ENCODE peak calls at places on chromosomes 4 and X, in nine cellular contexts. F is WTC11; V is ascending aorta; G is choroid plexus epithelial cell; J is sigmoid colon; Z is CD4-positive, alpha-beta T cell; Q is epithelial cell of esophagus; Y is endodermal cell; U is brain microvascular endothelial cell. S is an unnamed sample.

GRCh38 chr4:85741921-85742591 is 267.1 kb downstream of the ARHGAP24 start:
- DNase-seq in Q (no peak), V (no peak), Y (no peak), G (no peak), U (no peak), J (peak), F (no peak), Z (no peak), S (no peak)

GRCh38 chr4:186829740-186830449 is 106.2 kb upstream of the FAT1 start:
- DNase-seq in G (peak), U (peak), Y (no peak), Q (peak), Z (no peak), J (no peak), V (no peak), F (no peak), S (no peak)

GRCh38 chrX:103845165-103845653 is 13.2 kb upstream of the RAB9B start:
- DNase-seq in Q (peak), Y (peak), G (peak), U (peak), V (no peak), J (peak), Z (peak), F (peak), S (peak)

GRCh38 chr4:168737441-168738176 is 240.8 kb downstream of the PALLD start:
- DNase-seq in F (no peak), U (no peak), Q (no peak), V (no peak), Y (no peak), G (peak), J (no peak), Z (no peak), S (no peak)

GRCh38 chrX:101462892-101463291 is 22.4 kb upstream of the ARMCX4 start:
- DNase-seq in Z (no peak), U (peak), Y (no peak), Q (peak), G (peak), F (no peak), J (no peak), V (no peak), S (no peak)

GRCh38 chr4:151788021-151788420 is 27.2 kb upstream of the GATB start:
- DNase-seq in F (no peak), Q (no peak), Y (no peak), Z (no peak), U (no peak), G (no peak), V (no peak), J (no peak), S (no peak)

GRCh38 chr4:94695389-94695788 is 62.4 kb upstream of the BMPR1B start:
- DNase-seq in J (no peak), F (no peak), Y (no peak), G (no peak), Z (no peak), Q (peak), U (no peak), V (no peak), S (no peak)

GRCh38 chr4:108536577-108536976 is 83.8 kb upstream of the RPL34 start:
- DNase-seq in G (no peak), Z (no peak), F (no peak), Y (no peak), U (no peak), Q (peak), J (no peak), V (no peak), S (no peak)

GRCh38 chr4:3392319-3392718 is 49.4 kb upstream of the HGFAC start:
- DNase-seq in G (no peak), Y (no peak), U (no peak), Z (no peak), V (no peak), F (no peak), Q (no peak), J (peak), S (no peak)

GRCh38 chrX:109709129-109709631 is 23.9 kb downstream of the ACSL4 start:
- DNase-seq in V (no peak), J (no peak), F (no peak), Z (no peak), Q (peak), G (peak), U (no peak), Y (no peak), S (no peak)

GRCh38 chrX:109384569-109385174 is 97.2 kb downstream of the GUCY2F start:
- DNase-seq in G (peak), J (no peak), Z (no peak), Q (peak), U (peak), F (no peak), V (no peak), Y (no peak), S (no peak)

GRCh38 chr4:955161-955921 is 18.0 kb downstream of the DGKQ start:
- DNase-seq in Y (no peak), G (no peak), U (no peak), V (no peak), F (no peak), Q (no peak), Z (no peak), J (peak), S (no peak)

GRCh38 chr4:154707877-154708276 is 35.9 kb upstream of the LRAT start:
- DNase-seq in Z (no peak), V (no peak), U (no peak), Y (no peak), F (no peak), Q (peak), G (no peak), J (no peak), S (no peak)

GRCh38 chrX:129777218-129777768 is 2.5 kb upstream of the SASH3 start:
- DNase-seq in Y (no peak), F (no peak), Q (peak), U (no peak), Z (peak), G (no peak), V (no peak), J (no peak), S (no peak)

GRCh38 chr4:109631709-109632108 is 71.5 kb downstream of the CASP6 start:
- DNase-seq in Q (no peak), J (no peak), Z (no peak), Y (peak), U (no peak), F (peak), V (no peak), G (peak), S (no peak)

GRCh38 chrX:3244203-3244743 is 102.2 kb downstream of the MXRA5 start:
- DNase-seq in Y (no peak), G (peak), Q (peak), Z (no peak), F (no peak), V (no peak), U (peak), J (no peak), S (no peak)

GRCh38 chr4:75344915-75345314 is 169.3 kb downstream of the RCHY1 start:
- DNase-seq in J (no peak), V (no peak), U (peak), Z (no peak), G (peak), Y (no peak), Q (peak), F (no peak), S (no peak)

GRCh38 chr4:163697121-163697520 is 202.6 kb downstream of the TMA16 start:
- DNase-seq in Y (no peak), Q (peak), F (no peak), G (peak), J (no peak), U (peak), Z (no peak), V (no peak), S (no peak)

GRCh38 chr4:168569066-168569908 is 72.4 kb downstream of the PALLD start:
- DNase-seq in Z (no peak), Y (peak), V (no peak), F (no peak), Q (peak), U (no peak), J (no peak), G (peak), S (no peak)

GRCh38 chrX:1451251-1451675 is 1.4 kb downstream of the ASMTL start:
- DNase-seq in Q (no peak), F (no peak), V (no peak), G (no peak), J (peak), Z (no peak), U (no peak), Y (no peak), S (no peak)

GRCh38 chrX:10722804-10723364 is 102.5 kb upstream of the MID1 start:
- DNase-seq in Q (peak), J (peak), G (peak), V (no peak), Y (peak), U (peak), F (peak), Z (peak), S (peak)

GRCh38 chr4:153594208-153594607 is 89.9 kb upstream of the TLR2 start:
- DNase-seq in U (no peak), Z (no peak), Y (no peak), J (no peak), V (no peak), F (no peak), G (peak), Q (peak), S (no peak)

GRCh38 chr4:1398686-1399507 is 7.3 kb downstream of the NKX1-1 start:
- DNase-seq in U (no peak), G (no peak), J (peak), Q (no peak), V (no peak), Z (no peak), F (peak), Y (no peak), S (no peak)

GRCh38 chrX:98398542-98398941 is 1514.8 kb downstream of the RPA4 start:
- DNase-seq in V (no peak), U (no peak), Z (no peak), G (no peak), Y (no peak), F (no peak), Q (peak), J (no peak), S (no peak)

GRCh38 chr4:80307183-80307735 is 28.3 kb upstream of the CFAP299 start:
- DNase-seq in Q (peak), J (no peak), F (no peak), U (peak), Z (no peak), Y (no peak), G (peak), V (no peak), S (no peak)

GRCh38 chrX:137878401-137878800 is 312.5 kb downstream of the ZIC3 start:
- DNase-seq in Q (no peak), J (no peak), U (no peak), F (no peak), G (no peak), V (no peak), Y (no peak), Z (no peak), S (no peak)

GRCh38 chrX:118286066-118286758 is 59.7 kb upstream of the WDR44 start:
- DNase-seq in J (no peak), Y (no peak), Z (no peak), Q (no peak), V (no peak), U (no peak), F (no peak), G (peak), S (no peak)

GRCh38 chrX:141975839-141976238 is 72.1 kb downstream of the MAGEC1 start:
- DNase-seq in G (no peak), J (no peak), F (no peak), V (no peak), Y (no peak), Z (no peak), U (no peak), Q (no peak), S (no peak)

GRCh38 chr4:82667761-82668505 is 106.1 kb upstream of the TMEM150C start:
- DNase-seq in Q (no peak), Y (peak), F (no peak), U (no peak), J (no peak), Z (no peak), V (no peak), G (no peak), S (no peak)

GRCh38 chr4:106362426-106362825 is 6.2 kb downstream of the GIMD1 start:
- DNase-seq in Z (no peak), G (no peak), U (no peak), J (no peak), Y (no peak), Q (no peak), V (no peak), F (no peak), S (no peak)

GRCh38 chrX:140502491-140503229 is 2.2 kb downstream of the SOX3 start:
- DNase-seq in J (no peak), Q (no peak), U (no peak), G (no peak), V (no peak), Y (peak), Z (no peak), F (no peak), S (no peak)

GRCh38 chr4:76579596-76580375 is 144.8 kb downstream of the SHROOM3 start:
- DNase-seq in U (no peak), V (no peak), Y (no peak), G (no peak), Z (no peak), J (no peak), F (no peak), Q (peak), S (no peak)

GRCh38 chrX:117397846-117398245 is 718.8 kb downstream of the KLHL13 start:
- DNase-seq in J (no peak), U (no peak), Y (no peak), F (no peak), G (no peak), Z (no peak), V (no peak), Q (peak), S (no peak)

DNA sequence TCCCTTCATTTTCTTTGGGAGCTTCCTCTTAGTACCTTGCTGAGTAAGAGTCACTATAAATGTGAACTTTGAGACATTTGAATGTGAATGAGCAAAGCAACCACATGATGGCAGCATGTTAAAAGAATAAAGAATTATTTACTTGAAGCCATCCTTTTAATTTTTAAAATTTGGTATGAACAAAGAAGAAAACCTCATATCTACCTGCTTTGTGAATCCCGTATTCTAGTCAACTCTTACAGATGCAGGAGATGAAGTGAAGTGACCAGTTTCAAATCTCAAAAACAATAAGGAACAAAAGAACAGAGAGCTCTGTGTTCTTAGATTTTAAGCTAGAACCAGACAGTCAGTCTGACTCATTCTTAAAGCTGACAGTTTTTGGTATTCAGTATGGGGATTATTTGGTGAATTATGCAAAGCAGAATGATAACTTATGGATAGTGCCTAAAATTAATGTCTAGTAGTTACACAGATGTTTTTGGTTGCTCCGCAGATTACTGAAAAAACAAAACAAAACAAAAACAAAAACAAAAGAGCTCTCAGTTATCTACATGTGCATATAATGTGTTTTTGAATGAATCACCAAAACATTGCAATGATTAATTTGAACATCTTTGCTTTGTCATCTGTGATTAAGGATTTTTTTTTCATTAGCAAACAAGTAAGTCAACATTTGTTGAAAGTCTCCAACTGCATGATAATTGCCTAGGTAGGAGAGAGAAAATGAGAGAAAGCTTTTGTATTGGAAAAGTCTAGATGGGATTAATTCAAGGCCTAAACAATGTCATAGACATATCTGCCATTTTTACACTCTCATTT is 48.2 kb upstream of the H2AZ1 start:
- DNase-seq in Q (peak), Z (no peak), Y (no peak), F (no peak), J (no peak), G (peak), U (peak), V (no peak), S (no peak)
- TF ChIP-seq CTCF in Q (peak), Z (peak), Y (peak), F (no peak), J (peak), G (peak), U (peak), V (no peak), S (no peak)

GRCh38 chr4:87359258-87359657 is 31.7 kb downstream of the HSD17B11 start:
- DNase-seq in Y (no peak), Q (no peak), F (no peak), U (no peak), V (no peak), G (no peak), J (no peak), Z (no peak), S (no peak)
- TF ChIP-seq CTCF in Y (no peak), Q (no peak), F (no peak), U (no peak), V (no peak), G (no peak), J (no peak), Z (no peak), S (no peak)

DNA sequence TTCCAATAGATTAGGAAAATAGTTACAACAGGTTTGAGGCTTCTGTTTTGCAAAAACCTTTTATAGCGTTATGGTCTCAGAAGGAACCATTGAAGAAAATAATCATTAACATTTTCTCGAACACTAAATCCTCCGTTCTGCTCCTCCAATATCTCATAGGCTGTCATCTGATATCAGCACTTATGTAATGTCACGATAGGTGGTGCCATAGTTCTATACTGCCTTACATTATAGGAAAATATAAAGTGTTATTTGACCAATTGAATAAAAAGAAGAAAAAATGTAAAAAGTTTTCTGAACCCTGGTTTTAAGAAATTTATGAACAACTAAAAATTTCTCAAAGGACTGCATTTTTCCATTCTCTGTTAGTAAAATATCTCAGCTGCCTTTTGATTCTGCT is 291.4 kb downstream of the RPA4 start:
- DNase-seq in Q (no peak), F (no peak), J (no peak), Z (no peak), U (no peak), G (no peak), V (no peak), Y (no peak), S (no peak)
- TF ChIP-seq CTCF in Q (no peak), F (no peak), J (no peak), Z (no peak), U (no peak), G (no peak), V (no peak), Y (no peak), S (no peak)

DNA sequence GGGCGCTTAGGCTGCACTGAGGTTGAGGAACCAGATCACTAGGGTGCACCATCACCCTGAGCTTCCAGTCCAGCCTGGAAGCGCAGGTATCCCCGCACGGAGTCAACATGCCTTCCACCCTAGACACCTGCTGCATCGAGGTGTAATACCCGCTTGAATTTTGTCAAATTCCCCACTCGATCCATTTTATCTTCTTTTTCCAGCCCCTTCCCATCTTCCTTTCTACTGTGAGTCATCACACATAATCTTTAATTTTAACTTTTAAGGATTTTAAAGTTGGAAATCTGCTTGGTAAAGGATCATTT is 824 bp downstream of the PLK4 start:
- DNase-seq in Q (no peak), J (no peak), Y (no peak), V (no peak), G (no peak), F (no peak), U (no peak), Z (no peak), S (no peak)
- TF ChIP-seq CTCF in Q (no peak), J (no peak), Y (no peak), V (no peak), G (peak), F (no peak), U (peak), Z (no peak), S (no peak)

GRCh38 chrX:45324941-45325340 is 124.3 kb upstream of the DIPK2B start:
- DNase-seq in J (no peak), Q (no peak), U (peak), G (peak), Z (no peak), F (no peak), Y (no peak), V (no peak), S (no peak)

GRCh38 chrX:45320191-45320590 is 119.5 kb upstream of the DIPK2B start:
- DNase-seq in U (no peak), V (no peak), Q (no peak), J (no peak), Y (no peak), F (no peak), G (no peak), Z (no peak), S (no peak)

GRCh38 chrX:45323387-45323786 is 122.7 kb upstream of the DIPK2B start:
- DNase-seq in U (no peak), F (no peak), Y (no peak), Z (no peak), J (no peak), V (no peak), Q (peak), G (no peak), S (no peak)

GRCh38 chrX:45322820-45323219 is 122.1 kb upstream of the DIPK2B start:
- DNase-seq in U (no peak), G (peak), Z (no peak), J (no peak), Y (no peak), F (no peak), V (no peak), Q (peak), S (no peak)

GRCh38 chrX:45322382-45322781 is 121.7 kb upstream of the DIPK2B start:
- DNase-seq in V (no peak), F (peak), J (peak), G (peak), Y (peak), U (peak), Q (peak), Z (no peak), S (no peak)
- TF ChIP-seq CTCF in V (no peak), F (no peak), J (peak), G (peak), Y (peak), U (peak), Q (peak), Z (no peak), S (no peak)

S was measured in omental fat pad.